ENCODE peak calls at places on chromosomes 12 and 14, in five cellular contexts. E is GM12865, Y is tibial nerve, Z is lung, U is HFFc6. C is an unnamed sample.
A peak's percentile ranks its signal among the peaks of the same experiment; 100 is the strongest.

GRCh38 chr14:32648434-32648833 is 290.2 kb upstream of the NPAS3 start:
- DNase-seq in E (no peak), Y (no peak), Z (no peak), U (peak; percentile 75), C (no peak)

GRCh38 chr14:77314043-77314442 is 6.6 kb downstream of the POMT2 start:
- DNase-seq in E (no peak), Y (no peak), Z (no peak), U (peak; percentile 95), C (no peak)

GRCh38 chr14:75229923-75230792 is 48.5 kb upstream of the FOS start:
- DNase-seq in E (peak; percentile 75), Y (no peak), Z (no peak), U (peak; percentile 24), C (no peak)

GRCh38 chr14:68621400-68622365 is 171.2 kb downstream of the ZFP36L1 start:
- DNase-seq in E (no peak), Y (peak; percentile 29), Z (no peak), U (peak; percentile 72), C (no peak)

GRCh38 chr14:61601923-61602732 is 93.2 kb upstream of the HIF1A start:
- DNase-seq in E (no peak), Y (no peak), Z (no peak), U (no peak), C (no peak)

GRCh38 chr14:100341301-100342031 is 18.3 kb downstream of the SLC25A47 start:
- DNase-seq in E (peak; percentile 49), Y (peak; percentile 39), Z (peak; percentile 63), U (peak; percentile 41), C (peak; percentile 31)

GRCh38 chr14:63933701-63934100 is 80.9 kb downstream of the SYNE2 start:
- DNase-seq in E (no peak), Y (no peak), Z (no peak), U (no peak), C (no peak)

GRCh38 chr12:49364989-49365388 is 2.3 kb upstream of the SPATS2 start:
- DNase-seq in E (no peak), Y (peak; percentile 7), Z (no peak), U (peak; percentile 66), C (no peak)

GRCh38 chr12:92468358-92469020 is 234.3 kb upstream of the PLEKHG7 start:
- DNase-seq in E (peak; percentile 78), Y (no peak), Z (no peak), U (no peak), C (no peak)

GRCh38 chr14:37623552-37623951 is 28.1 kb downstream of the TTC6 start:
- DNase-seq in E (no peak), Y (no peak), Z (no peak), U (peak; percentile 88), C (no peak)

GRCh38 chr14:100660498-100661339 is 66.0 kb upstream of the DLK1 start:
- DNase-seq in E (no peak), Y (no peak), Z (no peak), U (peak; percentile 67), C (no peak)

GRCh38 chr14:49972840-49973239 is 80.0 kb downstream of the ARF6 start:
- DNase-seq in E (peak; percentile 51), Y (peak; percentile 38), Z (peak; percentile 54), U (peak; percentile 88), C (no peak)

GRCh38 chr12:91529829-91530228 is 347.2 kb upstream of the DCN start:
- DNase-seq in E (no peak), Y (no peak), Z (no peak), U (no peak), C (no peak)

GRCh38 chr12:110253176-110253575 is 27.9 kb upstream of the ATP2A2 start:
- DNase-seq in E (no peak), Y (peak; percentile 17), Z (no peak), U (no peak), C (no peak)

GRCh38 chr14:56199976-56200577 is 81.9 kb downstream of the PELI2 start:
- DNase-seq in E (peak; percentile 57), Y (no peak), Z (no peak), U (no peak), C (no peak)

GRCh38 chr12:42474391-42474790 is 115.2 kb downstream of the PRICKLE1 start:
- DNase-seq in E (no peak), Y (no peak), Z (no peak), U (peak; percentile 5), C (no peak)

GRCh38 chr14:52313903-52314481 is at the start of gene PTGER2:
- DNase-seq in E (peak; percentile 49), Y (peak; percentile 59), Z (peak; percentile 86), U (peak; percentile 65), C (peak; percentile 90)

GRCh38 chr14:31934767-31935266 is 142.3 kb upstream of the ARHGAP5 start:
- DNase-seq in E (peak; percentile 10), Y (peak; percentile 58), Z (no peak), U (peak; percentile 15), C (no peak)

GRCh38 chr12:109544955-109545531 is 28.3 kb downstream of the MMAB start:
- DNase-seq in E (no peak), Y (no peak), Z (no peak), U (peak; percentile 20), C (no peak)

GRCh38 chr12:48128800-48129199 is 9.6 kb downstream of the PFKM start:
- DNase-seq in E (no peak), Y (no peak), Z (no peak), U (no peak), C (no peak)

GRCh38 chr12:6450091-6450868 is 1.6 kb upstream of the TAPBPL start:
- DNase-seq in E (no peak), Y (no peak), Z (no peak), U (no peak), C (peak; percentile 22)

GRCh38 chr14:93269341-93270068 is 62.4 kb downstream of the UBR7 start:
- DNase-seq in E (no peak), Y (no peak), Z (no peak), U (peak; percentile 79), C (no peak)

GRCh38 chr14:78950654-78951053 is 780.5 kb downstream of the NRXN3 start:
- DNase-seq in E (no peak), Y (no peak), Z (no peak), U (peak; percentile 38), C (no peak)

GRCh38 chr14:46782281-46782680 is 130.7 kb upstream of the RPL10L start:
- DNase-seq in E (no peak), Y (no peak), Z (no peak), U (no peak), C (no peak)

GRCh38 chr14:92789457-92790089 is 4.5 kb upstream of the GOLGA5 start:
- DNase-seq in E (no peak), Y (no peak), Z (no peak), U (no peak), C (no peak)

GRCh38 chr12:2664721-2665577 is 129.8 kb upstream of the FKBP4 start:
- DNase-seq in E (no peak), Y (no peak), Z (no peak), U (no peak), C (no peak)

GRCh38 chr12:107318804-107319535 is 225.6 kb upstream of the CRY1 start:
- DNase-seq in E (no peak), Y (no peak), Z (no peak), U (no peak), C (no peak)

GRCh38 chr12:124637586-124637985 is 70.2 kb upstream of the NCOR2 start:
- DNase-seq in E (no peak), Y (no peak), Z (no peak), U (no peak), C (no peak)
- TF ChIP-seq CTCF in E (no peak), Y (no peak), Z (no peak), U (no peak), C (no peak)

GRCh38 chr14:71050227-71050823 is 143.1 kb downstream of the PCNX1 start:
- DNase-seq in E (no peak), Y (no peak), Z (no peak), U (peak; percentile 14), C (no peak)
- TF ChIP-seq CTCF in E (peak; percentile 24), Y (peak; percentile 16), Z (no peak), U (peak; percentile 77), C (no peak)

GRCh38 chr12:27243006-27243405 is 1.1 kb upstream of the STK38L start:
- DNase-seq in E (peak; percentile 64), Y (no peak), Z (no peak), U (no peak), C (no peak)

GRCh38 chr12:27246141-27246540 is 2.1 kb downstream of the STK38L start:
- DNase-seq in E (no peak), Y (no peak), Z (no peak), U (no peak), C (no peak)

GRCh38 chr12:27245039-27245438 is 953 bp downstream of the STK38L start:
- DNase-seq in E (no peak), Y (no peak), Z (no peak), U (no peak), C (no peak)

GRCh38 chr12:27244680-27245005 is 557 bp downstream of the STK38L start:
- DNase-seq in E (no peak), Y (no peak), Z (no peak), U (peak; percentile 11), C (no peak)

GRCh38 chr12:27243804-27244679 is at the start of gene STK38L:
- DNase-seq in E (peak; percentile 98), Y (peak; percentile 88), Z (peak; percentile 99), U (peak; percentile 91), C (peak; percentile 88)
- TF ChIP-seq CTCF in E (peak; percentile 30), Y (peak; percentile 21), Z (no peak), U (peak; percentile 63), C (no peak)

DNA sequence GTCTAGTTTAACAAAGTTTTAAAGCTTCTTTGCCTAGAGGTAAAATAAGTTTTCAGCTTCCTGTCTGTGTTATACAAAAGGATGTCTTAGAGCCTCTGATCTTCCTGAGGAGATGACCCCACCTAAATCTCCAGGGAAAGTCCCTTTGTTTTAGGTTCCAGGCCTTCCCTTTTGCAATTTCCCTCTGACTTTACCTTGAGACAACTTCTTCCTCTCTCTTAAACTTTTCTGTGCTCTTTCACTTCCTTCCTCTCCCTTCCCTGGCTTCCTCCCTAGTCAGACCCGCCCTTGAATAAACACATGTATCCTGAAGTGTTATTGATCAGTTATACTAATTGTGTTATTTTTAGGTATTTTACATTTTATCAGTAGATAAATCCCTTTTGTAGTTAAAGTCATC is 134.8 kb downstream of the DYRK2 start:
- DNase-seq in E (no peak), Y (no peak), Z (no peak), U (no peak), C (no peak)
- TF ChIP-seq CTCF in E (no peak), Y (no peak), Z (no peak), U (no peak), C (no peak)